ENCODE peak calls at places on chromosomes 1 and 21, in seven cellular contexts. One of them, this sample, is unnamed.

GRCh38 chr1:59595774-59596173 is 219.0 kb upstream of the HOOK1 start:
- DNase-seq in Right ventricle myocardium inferior: no peak
- DNase-seq in activated T-helper 1 cell treated with anti-CD3 and anti-CD28 coated beads, Interleukin-2, amount 50 U/mL, for 16 hours: no peak
- DNase-seq in neural progenitor cell: no peak
- DNase-seq in midbrain: no peak
- DNase-seq in kidney tubule cell: no peak
- DNase-seq in smooth muscle cell of the brain vasculature: no peak
- DNase-seq in this sample: no peak

GRCh38 chr1:231522931-231523642 is 5.4 kb upstream of the TSNAX start:
- DNase-seq in Right ventricle myocardium inferior: no peak
- DNase-seq in activated T-helper 1 cell treated with anti-CD3 and anti-CD28 coated beads, Interleukin-2, amount 50 U/mL, for 16 hours: no peak
- DNase-seq in neural progenitor cell: no peak
- DNase-seq in midbrain: no peak
- DNase-seq in kidney tubule cell: no peak
- DNase-seq in smooth muscle cell of the brain vasculature: no peak
- DNase-seq in this sample: no peak

GRCh38 chr1:12618661-12619395 is 818 bp upstream of the DHRS3 start:
- DNase-seq in Right ventricle myocardium inferior: peak; percentile 81
- DNase-seq in activated T-helper 1 cell treated with anti-CD3 and anti-CD28 coated beads, Interleukin-2, amount 50 U/mL, for 16 hours: peak; percentile 29
- DNase-seq in neural progenitor cell: peak; percentile 79
- DNase-seq in midbrain: peak; percentile 16
- DNase-seq in kidney tubule cell: peak; percentile 88
- DNase-seq in smooth muscle cell of the brain vasculature: no peak
- DNase-seq in this sample: no peak

GRCh38 chr1:48697066-48697707 is 79.5 kb downstream of the BEND5 start:
- DNase-seq in Right ventricle myocardium inferior: no peak
- DNase-seq in activated T-helper 1 cell treated with anti-CD3 and anti-CD28 coated beads, Interleukin-2, amount 50 U/mL, for 16 hours: peak; percentile 21
- DNase-seq in neural progenitor cell: peak; percentile 71
- DNase-seq in midbrain: peak; percentile 69
- DNase-seq in kidney tubule cell: peak; percentile 58
- DNase-seq in smooth muscle cell of the brain vasculature: no peak
- DNase-seq in this sample: no peak

GRCh38 chr1:198809247-198809646 is 170.4 kb downstream of the PTPRC start:
- DNase-seq in Right ventricle myocardium inferior: no peak
- DNase-seq in activated T-helper 1 cell treated with anti-CD3 and anti-CD28 coated beads, Interleukin-2, amount 50 U/mL, for 16 hours: no peak
- DNase-seq in neural progenitor cell: no peak
- DNase-seq in midbrain: no peak
- DNase-seq in kidney tubule cell: no peak
- DNase-seq in smooth muscle cell of the brain vasculature: no peak
- DNase-seq in this sample: no peak

GRCh38 chr1:201357636-201358348 is 19.7 kb downstream of the TNNT2 start:
- DNase-seq in Right ventricle myocardium inferior: no peak
- DNase-seq in activated T-helper 1 cell treated with anti-CD3 and anti-CD28 coated beads, Interleukin-2, amount 50 U/mL, for 16 hours: no peak
- DNase-seq in neural progenitor cell: no peak
- DNase-seq in midbrain: no peak
- DNase-seq in kidney tubule cell: no peak
- DNase-seq in smooth muscle cell of the brain vasculature: no peak
- DNase-seq in this sample: no peak

GRCh38 chr1:107056426-107057196 is at the start of gene PRMT6:
- DNase-seq in Right ventricle myocardium inferior: peak; percentile 94
- DNase-seq in activated T-helper 1 cell treated with anti-CD3 and anti-CD28 coated beads, Interleukin-2, amount 50 U/mL, for 16 hours: peak; percentile 56
- DNase-seq in neural progenitor cell: peak; percentile 91
- DNase-seq in midbrain: peak; percentile 86
- DNase-seq in kidney tubule cell: peak; percentile 84
- DNase-seq in smooth muscle cell of the brain vasculature: peak; percentile 53
- DNase-seq in this sample: peak; percentile 17

GRCh38 chr1:23178931-23179330 is 10.3 kb upstream of the LUZP1 start:
- DNase-seq in Right ventricle myocardium inferior: no peak
- DNase-seq in activated T-helper 1 cell treated with anti-CD3 and anti-CD28 coated beads, Interleukin-2, amount 50 U/mL, for 16 hours: no peak
- DNase-seq in neural progenitor cell: peak; percentile 18
- DNase-seq in midbrain: no peak
- DNase-seq in kidney tubule cell: no peak
- DNase-seq in smooth muscle cell of the brain vasculature: no peak
- DNase-seq in this sample: no peak

GRCh38 chr1:201476670-201477344 is 7.8 kb upstream of the PHLDA3 start:
- DNase-seq in Right ventricle myocardium inferior: no peak
- DNase-seq in activated T-helper 1 cell treated with anti-CD3 and anti-CD28 coated beads, Interleukin-2, amount 50 U/mL, for 16 hours: no peak
- DNase-seq in neural progenitor cell: no peak
- DNase-seq in midbrain: no peak
- DNase-seq in kidney tubule cell: peak; percentile 81
- DNase-seq in smooth muscle cell of the brain vasculature: no peak
- DNase-seq in this sample: no peak

GRCh38 chr1:206925116-206925736 is 3.5 kb upstream of the FCMR start:
- DNase-seq in Right ventricle myocardium inferior: peak; percentile 88
- DNase-seq in activated T-helper 1 cell treated with anti-CD3 and anti-CD28 coated beads, Interleukin-2, amount 50 U/mL, for 16 hours: peak; percentile 18
- DNase-seq in neural progenitor cell: no peak
- DNase-seq in midbrain: no peak
- DNase-seq in kidney tubule cell: peak; percentile 42
- DNase-seq in smooth muscle cell of the brain vasculature: no peak
- DNase-seq in this sample: no peak

GRCh38 chr1:234582626-234583354 is 27.2 kb downstream of the IRF2BP2 start:
- DNase-seq in Right ventricle myocardium inferior: no peak
- DNase-seq in activated T-helper 1 cell treated with anti-CD3 and anti-CD28 coated beads, Interleukin-2, amount 50 U/mL, for 16 hours: no peak
- DNase-seq in neural progenitor cell: no peak
- DNase-seq in midbrain: peak; percentile 11
- DNase-seq in kidney tubule cell: no peak
- DNase-seq in smooth muscle cell of the brain vasculature: no peak
- DNase-seq in this sample: no peak

GRCh38 chr1:150142083-150142482 is 7.6 kb upstream of the PLEKHO1 start:
- DNase-seq in Right ventricle myocardium inferior: no peak
- DNase-seq in activated T-helper 1 cell treated with anti-CD3 and anti-CD28 coated beads, Interleukin-2, amount 50 U/mL, for 16 hours: no peak
- DNase-seq in neural progenitor cell: no peak
- DNase-seq in midbrain: no peak
- DNase-seq in kidney tubule cell: no peak
- DNase-seq in smooth muscle cell of the brain vasculature: no peak
- DNase-seq in this sample: no peak

GRCh38 chr1:58933599-58933926 is 149.7 kb upstream of the JUN start:
- DNase-seq in Right ventricle myocardium inferior: no peak
- DNase-seq in activated T-helper 1 cell treated with anti-CD3 and anti-CD28 coated beads, Interleukin-2, amount 50 U/mL, for 16 hours: no peak
- DNase-seq in neural progenitor cell: no peak
- DNase-seq in midbrain: no peak
- DNase-seq in kidney tubule cell: no peak
- DNase-seq in smooth muscle cell of the brain vasculature: no peak
- DNase-seq in this sample: no peak

GRCh38 chr21:15222711-15223110 is 157.9 kb upstream of the NRIP1 start:
- DNase-seq in Right ventricle myocardium inferior: no peak
- DNase-seq in activated T-helper 1 cell treated with anti-CD3 and anti-CD28 coated beads, Interleukin-2, amount 50 U/mL, for 16 hours: no peak
- DNase-seq in neural progenitor cell: no peak
- DNase-seq in midbrain: no peak
- DNase-seq in kidney tubule cell: peak; percentile 92
- DNase-seq in smooth muscle cell of the brain vasculature: no peak
- DNase-seq in this sample: no peak

GRCh38 chr1:176993587-176993986 is 170.9 kb downstream of the ASTN1 start:
- DNase-seq in Right ventricle myocardium inferior: no peak
- DNase-seq in activated T-helper 1 cell treated with anti-CD3 and anti-CD28 coated beads, Interleukin-2, amount 50 U/mL, for 16 hours: no peak
- DNase-seq in neural progenitor cell: no peak
- DNase-seq in midbrain: no peak
- DNase-seq in kidney tubule cell: no peak
- DNase-seq in smooth muscle cell of the brain vasculature: no peak
- DNase-seq in this sample: no peak

GRCh38 chr1:3893190-3893589 is 6.9 kb downstream of the C1orf174 start:
- DNase-seq in Right ventricle myocardium inferior: no peak
- DNase-seq in activated T-helper 1 cell treated with anti-CD3 and anti-CD28 coated beads, Interleukin-2, amount 50 U/mL, for 16 hours: no peak
- DNase-seq in neural progenitor cell: no peak
- DNase-seq in midbrain: no peak
- DNase-seq in kidney tubule cell: no peak
- DNase-seq in smooth muscle cell of the brain vasculature: no peak
- DNase-seq in this sample: no peak

GRCh38 chr21:30199989-30200388 is 15.9 kb downstream of the CLDN8 start:
- DNase-seq in Right ventricle myocardium inferior: no peak
- DNase-seq in activated T-helper 1 cell treated with anti-CD3 and anti-CD28 coated beads, Interleukin-2, amount 50 U/mL, for 16 hours: no peak
- DNase-seq in neural progenitor cell: no peak
- DNase-seq in midbrain: no peak
- DNase-seq in kidney tubule cell: no peak
- DNase-seq in smooth muscle cell of the brain vasculature: no peak
- DNase-seq in this sample: no peak

GRCh38 chr1:171898956-171899355 is 57.7 kb downstream of the DNM3 start:
- DNase-seq in Right ventricle myocardium inferior: no peak
- DNase-seq in activated T-helper 1 cell treated with anti-CD3 and anti-CD28 coated beads, Interleukin-2, amount 50 U/mL, for 16 hours: no peak
- DNase-seq in neural progenitor cell: peak; percentile 88
- DNase-seq in midbrain: peak; percentile 94
- DNase-seq in kidney tubule cell: peak; percentile 5
- DNase-seq in smooth muscle cell of the brain vasculature: no peak
- DNase-seq in this sample: no peak

GRCh38 chr1:36464605-36465393 is 615 bp upstream of the MRPS15 start:
- DNase-seq in Right ventricle myocardium inferior: no peak
- DNase-seq in activated T-helper 1 cell treated with anti-CD3 and anti-CD28 coated beads, Interleukin-2, amount 50 U/mL, for 16 hours: no peak
- DNase-seq in neural progenitor cell: no peak
- DNase-seq in midbrain: peak; percentile 47
- DNase-seq in kidney tubule cell: peak; percentile 22
- DNase-seq in smooth muscle cell of the brain vasculature: no peak
- DNase-seq in this sample: no peak